ENCODE peak calls at places on chromosome 7, in nine cellular contexts. T is heart left ventricle; J is stimulated activated CD8-positive, alpha-beta memory T cell treated with anti-CD3 and anti-CD28 coated beads, Interleukin-2, amount 100 ng/mL, for 1 hour; Q is GM10248; R is GM23338; V is HTR-8/SVneo; Y is NCI-H1092; S is T-helper 9 cell; B is amniotic stem cell. G is an unnamed sample.

GRCh38 chr7:151795168-151795754 is 81.7 kb downstream of the PRKAG2 start:
- DNase-seq in V (no peak), J (no peak), S (peak), T (peak), R (no peak), Q (peak), Y (no peak), B (no peak), G (no peak)

GRCh38 chr7:44985033-44985695 is 6.3 kb upstream of the MYO1G start:
- DNase-seq in R (no peak), S (no peak), T (no peak), Q (no peak), Y (no peak), J (no peak), B (no peak), V (no peak), G (no peak)

GRCh38 chr7:137944168-137944567 is 57.7 kb downstream of the CREB3L2 start:
- DNase-seq in S (no peak), Q (no peak), Y (no peak), V (no peak), B (no peak), J (no peak), T (no peak), R (no peak), G (no peak)

GRCh38 chr7:41385996-41386395 is 316.9 kb downstream of the INHBA start:
- DNase-seq in J (no peak), R (peak), Y (no peak), B (no peak), T (no peak), V (no peak), Q (no peak), S (no peak), G (no peak)

GRCh38 chr7:84603545-84603944 is 409.0 kb upstream of the SEMA3A start:
- DNase-seq in R (no peak), S (no peak), T (no peak), Q (no peak), B (no peak), J (no peak), V (no peak), Y (no peak), G (no peak)

GRCh38 chr7:32161708-32162107 is 91.5 kb upstream of the PDE1C start:
- DNase-seq in Q (no peak), B (no peak), T (no peak), V (peak), Y (no peak), J (no peak), S (no peak), R (no peak), G (no peak)

GRCh38 chr7:75650062-75650461 is 88.7 kb downstream of the HIP1 start:
- DNase-seq in B (no peak), Y (peak), Q (no peak), S (no peak), R (peak), T (no peak), J (no peak), V (no peak), G (no peak)

GRCh38 chr7:770786-771185 is 43.7 kb upstream of the PRKAR1B start:
- DNase-seq in B (no peak), V (no peak), Y (no peak), J (no peak), T (no peak), S (no peak), Q (no peak), R (no peak), G (no peak)

GRCh38 chr7:132028144-132028920 is 471.9 kb upstream of the PODXL start:
- DNase-seq in Y (no peak), R (no peak), J (no peak), S (no peak), B (no peak), V (no peak), Q (no peak), T (no peak), G (no peak)

GRCh38 chr7:29811597-29811996 is 5.3 kb downstream of the WIPF3 start:
- DNase-seq in J (no peak), S (no peak), B (no peak), Q (no peak), Y (no peak), T (no peak), V (no peak), R (no peak), G (no peak)

GRCh38 chr7:133458688-133459087 is 205.8 kb downstream of the EXOC4 start:
- DNase-seq in S (no peak), R (no peak), V (no peak), B (no peak), Y (no peak), Q (no peak), T (no peak), J (no peak), G (no peak)

G was measured in Right ventricle myocardium inferior.